ENCODE peak calls at places on chromosome 10, in nine cellular contexts. H is fibroblast of lung, V is GM23248, Z is GM23338, I is neural progenitor cell, U is GM12878, B is endothelial cell of umbilical vein, A is MM.1S, D is H1. N is an unnamed sample.

GRCh38 chr10:96271017-96271815 is at the start of gene BLNK:
- DNase-seq in H (no peak), V (peak; percentile 23), Z (no peak), I (no peak), U (peak; percentile 92), B (no peak), A (peak; percentile 90), D (no peak), N (no peak)

GRCh38 chr10:118692911-118693310 is 61.9 kb downstream of the CACUL1 start:
- DNase-seq in H (peak; percentile 92), V (peak; percentile 95), Z (no peak), I (no peak), U (no peak), B (no peak), A (no peak), D (no peak), N (no peak)

GRCh38 chr10:132516771-132517725 is 20.5 kb upstream of the INPP5A start:
- DNase-seq in H (peak; percentile 96), V (peak; percentile 98), Z (peak; percentile 94), I (peak; percentile 55), U (no peak), B (peak; percentile 71), A (no peak), D (peak; percentile 47), N (no peak)

GRCh38 chr10:128688154-128688553 is 561.9 kb upstream of the MKI67 start:
- DNase-seq in H (no peak), V (no peak), Z (no peak), I (no peak), U (no peak), B (no peak), A (no peak), D (no peak), N (no peak)

GRCh38 chr10:19204239-19204917 is 155.8 kb downstream of the MALRD1 start:
- DNase-seq in H (peak; percentile 69), V (no peak), Z (no peak), I (no peak), U (no peak), B (no peak), A (no peak), D (no peak), N (no peak)

GRCh38 chr10:110802551-110803238 is 69.0 kb upstream of the PDCD4 start:
- DNase-seq in H (peak; percentile 95), V (peak; percentile 93), Z (no peak), I (no peak), U (peak; percentile 85), B (peak; percentile 79), A (peak; percentile 34), D (no peak), N (no peak)

GRCh38 chr10:70121281-70121949 is 11.2 kb downstream of the AIFM2 start:
- DNase-seq in H (no peak), V (no peak), Z (no peak), I (no peak), U (no peak), B (no peak), A (no peak), D (no peak), N (no peak)

GRCh38 chr10:90929179-90929578 is 8.3 kb upstream of the ANKRD1 start:
- DNase-seq in H (no peak), V (no peak), Z (no peak), I (no peak), U (no peak), B (no peak), A (no peak), D (no peak), N (no peak)

GRCh38 chr10:88066876-88067275 is 203.5 kb downstream of the PTEN start:
- DNase-seq in H (no peak), V (no peak), Z (no peak), I (no peak), U (no peak), B (no peak), A (no peak), D (no peak), N (no peak)

GRCh38 chr10:118590334-118590733 is 5.1 kb downstream of the PRLHR start:
- DNase-seq in H (peak; percentile 8), V (peak; percentile 13), Z (no peak), I (peak; percentile 5), U (no peak), B (no peak), A (no peak), D (no peak), N (no peak)

GRCh38 chr10:113844091-113844490 is 9.8 kb downstream of the DCLRE1A start:
- DNase-seq in H (no peak), V (no peak), Z (peak; percentile 57), I (no peak), U (no peak), B (peak; percentile 44), A (no peak), D (no peak), N (peak; percentile 79)

GRCh38 chr10:46050956-46051355 is 4.9 kb upstream of the MSMB start:
- DNase-seq in H (no peak), V (peak; percentile 19), Z (no peak), I (no peak), U (no peak), B (no peak), A (no peak), D (no peak), N (no peak)

GRCh38 chr10:87750001-87750651 is 67.9 kb downstream of the ATAD1 start:
- DNase-seq in H (peak; percentile 92), V (peak; percentile 87), Z (no peak), I (peak; percentile 13), U (no peak), B (no peak), A (no peak), D (no peak), N (no peak)

DNA sequence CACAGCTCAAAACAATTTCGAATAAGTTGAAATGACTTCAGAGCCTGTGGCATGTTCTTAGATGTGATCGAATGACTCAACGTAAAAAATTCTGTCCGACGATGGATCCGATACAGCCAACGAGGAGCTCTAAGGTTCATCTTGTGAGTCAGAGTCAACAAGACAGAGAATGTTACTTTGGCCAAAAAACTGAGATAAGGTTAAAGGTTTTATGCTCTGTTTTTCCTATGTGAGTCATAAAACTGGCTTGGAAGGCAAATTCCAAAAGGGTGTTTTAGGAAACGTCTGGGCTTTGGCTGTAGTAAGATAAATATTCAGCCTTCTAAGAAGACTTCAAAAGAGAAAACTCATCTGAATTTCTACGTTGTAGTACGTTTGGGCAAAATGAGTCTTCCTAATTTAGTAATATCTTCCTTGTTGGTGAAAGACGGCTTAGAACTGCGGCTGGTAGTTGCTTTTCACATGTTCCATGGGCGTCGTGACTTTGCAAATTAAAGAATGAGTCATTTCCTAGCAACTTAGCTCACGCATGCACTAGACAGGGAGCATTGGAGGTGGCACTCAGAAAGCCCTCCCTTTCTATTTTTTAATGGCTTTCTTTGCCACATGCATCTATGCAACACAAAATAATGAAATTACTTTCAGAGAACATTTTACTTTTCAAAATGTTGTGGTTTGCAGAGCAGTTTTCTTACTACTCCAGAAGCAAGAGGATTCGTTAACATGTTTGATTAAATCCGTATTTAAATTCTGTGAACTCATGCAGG is 28.2 kb downstream of the PFKP start:
- DNase-seq in H (peak; percentile 100), V (peak; percentile 99), Z (no peak), I (no peak), U (peak; percentile 25), B (peak; percentile 98), A (no peak), D (no peak), N (peak; percentile 24)
- H3K4me3 ChIP-seq in H (peak overlapping the region; percentile 31), V (peak overlapping the region; percentile 57), Z (no peak overlapping the region), I (no peak overlapping the region), U (peak overlapping the region; percentile 39), B (no peak overlapping the region), A (no peak overlapping the region), D (no peak overlapping the region), N (peak overlapping the region; percentile 52)

GRCh38 chr10:85622425-85622824 is 744.2 kb downstream of the GRID1 start:
- DNase-seq in H (no peak), V (no peak), Z (no peak), I (no peak), U (no peak), B (no peak), A (no peak), D (no peak), N (no peak)
- TF ChIP-seq EZH2 in H (no peak), V (no peak), Z (no peak), I (no peak), U (no peak), B (no peak), A (no peak), D (no peak), N (no peak)

DNA sequence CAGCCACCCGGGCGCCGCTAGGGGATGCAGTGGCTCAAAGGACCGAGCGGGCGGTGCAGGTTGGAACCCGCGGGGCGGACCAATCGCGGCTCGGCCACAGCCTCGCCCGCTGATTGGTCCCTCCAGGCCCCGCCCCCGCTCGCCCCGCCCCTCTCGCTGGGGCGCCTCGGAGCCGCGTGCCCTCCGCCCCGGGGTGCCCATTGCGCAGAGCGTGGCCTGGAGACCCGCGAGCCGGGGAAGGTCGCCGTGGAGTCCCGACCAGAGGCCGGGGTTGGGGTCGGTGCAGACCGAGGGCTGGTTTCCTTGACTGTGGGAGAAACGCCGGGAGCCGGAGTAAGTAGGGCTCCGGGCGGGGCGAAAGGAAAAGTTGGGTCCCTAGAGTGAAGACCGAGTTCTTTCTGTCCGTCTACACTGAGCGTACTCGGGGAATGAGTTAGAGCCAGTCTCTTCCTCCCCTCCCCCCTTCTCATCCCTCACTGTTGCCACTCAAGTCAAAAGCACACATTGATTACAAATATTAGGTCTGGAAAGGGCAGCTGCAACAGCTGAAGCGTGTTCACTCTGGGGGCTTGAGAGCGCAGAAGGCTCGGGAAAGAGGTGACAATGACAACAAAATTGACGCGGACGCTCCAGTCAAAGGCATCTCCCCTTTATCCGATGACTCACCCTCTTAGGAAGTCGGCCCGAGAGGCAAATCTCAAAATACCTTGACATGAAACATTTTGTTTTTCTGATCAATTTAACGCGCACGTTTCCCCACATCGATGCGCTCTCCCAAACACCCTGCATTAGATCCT is 844 bp upstream of the GATA3 start:
- DNase-seq in H (peak; percentile 77), V (peak; percentile 88), Z (peak; percentile 95), I (peak; percentile 96), U (no peak), B (peak; percentile 87), A (peak; percentile 16), D (no peak), N (no peak)
- H3K4me3 ChIP-seq in H (peak overlapping the region; percentile 55), V (peak overlapping the region; percentile 57), Z (peak overlapping the region; percentile 60), I (peak overlapping the region; percentile 48), U (peak overlapping the region; percentile 54), B (peak overlapping the region; percentile 95), A (no peak overlapping the region), D (peak overlapping the region; percentile 33), N (peak overlapping the region; percentile 81)

GRCh38 chr10:101060951-101061813 is 607 bp upstream of the KAZALD1 start:
- DNase-seq in H (peak; percentile 89), V (peak; percentile 94), Z (peak; percentile 95), I (peak; percentile 98), U (peak; percentile 35), B (peak; percentile 93), A (peak; percentile 96), D (peak; percentile 90), N (no peak)

GRCh38 chr10:101063162-101063525 is 1.4 kb downstream of the KAZALD1 start:
- DNase-seq in H (no peak), V (peak; percentile 24), Z (no peak), I (no peak), U (no peak), B (no peak), A (peak; percentile 5), D (no peak), N (no peak)

GRCh38 chr10:101063548-101064414 is 2.0 kb downstream of the KAZALD1 start:
- DNase-seq in H (no peak), V (no peak), Z (peak; percentile 62), I (peak; percentile 48), U (no peak), B (peak; percentile 20), A (peak; percentile 3), D (no peak), N (no peak)

GRCh38 chr10:101061814-101062230 is at the start of gene KAZALD1:
- DNase-seq in H (no peak), V (peak; percentile 63), Z (no peak), I (no peak), U (no peak), B (no peak), A (no peak), D (no peak), N (no peak)

GRCh38 chr10:101062231-101063161 is 707 bp downstream of the KAZALD1 start:
- DNase-seq in H (peak; percentile 54), V (peak; percentile 82), Z (peak; percentile 85), I (peak; percentile 90), U (no peak), B (peak; percentile 56), A (peak; percentile 35), D (no peak), N (no peak)
- TF ChIP-seq EZH2 in H (no peak), V (no peak), Z (peak; percentile 22), I (peak; percentile 84), U (no peak), B (no peak), A (no peak), D (peak; percentile 88), N (no peak)

N was measured in SK-N-MC.